ENCODE peak calls at places on chromosomes 11 and 22, in six cellular contexts. K is endothelial cell, X is endothelial cell of umbilical vein, Q is thoracic aorta, O is RWPE1, U is AG09319. N is an unnamed sample.

GRCh38 chr11:1803246-1803645 is 31.5 kb upstream of the SYT8 start:
- DNase-seq in X (no peak), O (no peak), Q (no peak), K (no peak), U (no peak), N (no peak)

GRCh38 chr11:68312780-68313573 is 586 bp downstream of the LRP5 start:
- DNase-seq in K (no peak), U (no peak), X (no peak), Q (no peak), O (peak), N (no peak)

GRCh38 chr11:133951484-133952198 is 5.1 kb downstream of the IGSF9B start:
- DNase-seq in K (no peak), X (no peak), O (peak), U (no peak), Q (no peak), N (no peak)

GRCh38 chr11:74736031-74736430 is 4.8 kb upstream of the CHRDL2 start:
- DNase-seq in X (no peak), O (no peak), K (no peak), Q (no peak), U (no peak), N (no peak)

GRCh38 chr11:3087821-3088800 is 30.9 kb upstream of the CARS1 start:
- DNase-seq in U (no peak), X (no peak), O (peak), Q (no peak), K (no peak), N (no peak)

GRCh38 chr11:117319214-117319840 is 3.3 kb upstream of the BACE1 start:
- DNase-seq in U (no peak), Q (no peak), X (peak), K (no peak), O (no peak), N (no peak)

GRCh38 chr22:44182591-44183588 is 2.2 kb downstream of the PARVG start:
- DNase-seq in O (no peak), Q (no peak), X (no peak), K (no peak), U (no peak), N (no peak)

GRCh38 chr11:45934580-45935318 is 12.3 kb downstream of the LARGE2 start:
- DNase-seq in X (no peak), Q (no peak), U (no peak), O (no peak), K (no peak), N (no peak)

GRCh38 chr11:1167256-1167655 is 9.5 kb downstream of the MUC5AC start:
- DNase-seq in X (no peak), K (no peak), U (no peak), Q (no peak), O (no peak), N (no peak)

GRCh38 chr22:50186789-50187523 is 1.2 kb downstream of the TRABD start:
- DNase-seq in U (no peak), Q (no peak), K (no peak), X (no peak), O (no peak), N (no peak)

GRCh38 chr11:17750013-17750816 is 15.6 kb downstream of the KCNC1 start:
- DNase-seq in X (no peak), Q (no peak), O (no peak), K (no peak), U (no peak), N (no peak)

GRCh38 chr11:87722756-87723599 is 452.3 kb downstream of the RAB38 start:
- DNase-seq in X (peak), K (peak), U (no peak), O (peak), Q (no peak), N (no peak)

GRCh38 chr11:12410006-12410728 is 32.8 kb downstream of the PARVA start:
- DNase-seq in X (peak), O (no peak), U (no peak), K (no peak), Q (no peak), N (no peak)
- TF ChIP-seq CTCF in X (no peak), O (no peak), U (peak), K (no peak), Q (no peak), N (peak)

GRCh38 chr22:33438273-33438672 is 380.1 kb upstream of the SYN3 start:
- DNase-seq in X (no peak), O (peak), Q (no peak), U (peak), K (no peak), N (peak)
- TF ChIP-seq CTCF in X (no peak), O (no peak), Q (no peak), U (no peak), K (no peak), N (no peak)

GRCh38 chr22:19523240-19524169 is 705 bp downstream of the CLDN5 start:
- DNase-seq in K (peak), U (no peak), Q (no peak), X (peak), O (no peak), N (no peak)
- TF ChIP-seq CTCF in K (no peak), U (no peak), Q (no peak), X (no peak), O (no peak), N (no peak)

GRCh38 chr11:104905271-104905670 is 7.0 kb upstream of the CASP12 start:
- DNase-seq in U (no peak), K (no peak), O (no peak), X (peak), Q (no peak), N (no peak)
- TF ChIP-seq CTCF in U (no peak), K (peak), O (no peak), X (no peak), Q (no peak), N (no peak)

GRCh38 chr22:38730411-38730871 is 24.7 kb downstream of the GTPBP1 start:
- DNase-seq in X (no peak), O (no peak), K (no peak), Q (no peak), U (no peak), N (no peak)
- TF ChIP-seq CTCF in X (no peak), O (no peak), K (no peak), Q (no peak), U (no peak), N (no peak)

GRCh38 chr11:35178067-35178805 is 39.3 kb downstream of the CD44 start:
- DNase-seq in U (no peak), Q (no peak), O (no peak), K (no peak), X (no peak), N (no peak)

GRCh38 chr11:35177370-35177769 is 38.4 kb downstream of the CD44 start:
- DNase-seq in X (no peak), U (no peak), O (no peak), Q (no peak), K (no peak), N (no peak)

GRCh38 chr11:35180311-35181233 is 41.6 kb downstream of the CD44 start:
- DNase-seq in K (no peak), X (no peak), Q (no peak), O (no peak), U (no peak), N (no peak)

GRCh38 chr11:35178862-35179261 is 39.9 kb downstream of the CD44 start:
- DNase-seq in Q (no peak), U (no peak), O (peak), X (no peak), K (no peak), N (no peak)

GRCh38 chr11:35179466-35180135 is 40.6 kb downstream of the CD44 start:
- DNase-seq in O (no peak), X (no peak), U (no peak), K (no peak), Q (no peak), N (no peak)
- TF ChIP-seq CTCF in O (no peak), X (no peak), U (no peak), K (no peak), Q (no peak), N (no peak)

GRCh38 chr11:102393272-102393730 is 46.3 kb downstream of the BIRC2 start:
- DNase-seq in K (no peak), Q (no peak), U (no peak), O (no peak), X (no peak), N (no peak)

GRCh38 chr11:102387056-102387781 is 40.2 kb downstream of the BIRC2 start:
- DNase-seq in Q (no peak), U (no peak), K (no peak), X (no peak), O (no peak), N (no peak)

GRCh38 chr11:102391549-102392237 is 44.7 kb downstream of the BIRC2 start:
- DNase-seq in X (no peak), Q (no peak), U (no peak), O (no peak), K (no peak), N (no peak)

GRCh38 chr11:102389253-102389652 is 42.2 kb downstream of the BIRC2 start:
- DNase-seq in Q (no peak), X (no peak), O (no peak), U (no peak), K (no peak), N (no peak)

GRCh38 chr11:102390667-102391449 is 43.8 kb downstream of the BIRC2 start:
- DNase-seq in K (peak), Q (no peak), X (peak), U (peak), O (peak), N (peak)
- TF ChIP-seq CTCF in K (peak), Q (peak), X (peak), U (peak), O (peak), N (peak)

GRCh38 chr11:69641681-69642548 is 959 bp downstream of the CCND1 start:
- DNase-seq in Q (no peak), X (peak), U (no peak), K (no peak), O (no peak), N (no peak)

GRCh38 chr11:69644071-69644961 is 3.4 kb downstream of the CCND1 start:
- DNase-seq in Q (no peak), X (peak), K (no peak), U (peak), O (no peak), N (peak)

GRCh38 chr11:69643646-69644045 is 2.7 kb downstream of the CCND1 start:
- DNase-seq in O (no peak), K (no peak), Q (no peak), X (no peak), U (no peak), N (no peak)

GRCh38 chr11:69642549-69642912 is 1.6 kb downstream of the CCND1 start:
- DNase-seq in X (peak), U (no peak), K (peak), Q (no peak), O (no peak), N (no peak)

GRCh38 chr11:69642913-69643632 is 2.1 kb downstream of the CCND1 start:
- DNase-seq in U (peak), X (peak), O (no peak), K (peak), Q (no peak), N (peak)
- TF ChIP-seq CTCF in U (peak), X (peak), O (peak), K (peak), Q (peak), N (peak)

DNA sequence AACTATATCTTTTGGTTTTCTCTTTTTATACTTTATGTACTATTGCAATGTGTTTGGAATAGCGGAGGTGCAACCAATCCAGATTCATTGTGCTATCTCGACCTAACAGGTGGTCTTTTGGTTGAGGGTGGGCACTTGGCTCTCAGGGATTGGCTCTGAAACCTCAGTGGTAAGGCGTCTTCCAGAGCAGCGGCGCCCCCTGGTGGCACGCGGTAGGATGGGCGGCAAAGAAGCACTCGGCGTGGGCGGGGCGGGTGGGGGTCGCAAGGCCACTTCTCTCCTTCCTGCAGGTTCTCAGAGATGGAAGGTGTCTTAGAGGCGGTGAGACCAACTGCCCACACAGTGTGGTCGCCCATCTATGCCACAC is 19.2 kb upstream of the PLET1 start:
- DNase-seq in K (peak), Q (no peak), U (no peak), O (peak), X (peak), N (no peak)
- TF ChIP-seq CTCF in K (peak), Q (peak), U (peak), O (peak), X (peak), N (peak)

N was measured in AG04450.